ENCODE peak calls at places on chromosomes 1 and 21, in six cellular contexts. V is A549, L is HCT116, O is GM23338, Y is K562, N is Panc1. D is an unnamed sample.

GRCh38 chr1:55214903-55215193 is 316 bp downstream of the USP24 start:
- DNase-seq in V (peak), L (no peak), O (peak), Y (peak), N (no peak), D (peak)

GRCh38 chr1:65209005-65209885 is 61.2 kb downstream of the AK4 start:
- DNase-seq in V (peak), L (peak), O (peak), Y (peak), N (peak), D (peak)

GRCh38 chr1:207867136-207868081 is 43.5 kb downstream of the CD34 start:
- DNase-seq in V (no peak), L (no peak), O (no peak), Y (no peak), N (no peak), D (no peak)

GRCh38 chr1:70504821-70505193 is 93.7 kb downstream of the CTH start:
- DNase-seq in V (no peak), L (no peak), O (no peak), Y (no peak), N (no peak), D (no peak)

GRCh38 chr1:46246548-46247432 is 773 bp upstream of the RAD54L start:
- DNase-seq in V (no peak), L (no peak), O (peak), Y (peak), N (no peak), D (peak)

GRCh38 chr1:54013393-54014008 is 4.5 kb downstream of the LDLRAD1 start:
- DNase-seq in V (no peak), L (no peak), O (peak), Y (no peak), N (no peak), D (no peak)

GRCh38 chr1:186482661-186483255 is 21.8 kb upstream of the PDC start:
- DNase-seq in V (peak), L (peak), O (peak), Y (peak), N (peak), D (peak)

GRCh38 chr1:110174961-110175360 is 24.7 kb downstream of the SLC6A17 start:
- DNase-seq in V (no peak), L (no peak), O (no peak), Y (no peak), N (no peak), D (no peak)

GRCh38 chr21:39452965-39453332 is 1.2 kb downstream of the SH3BGR start:
- DNase-seq in V (no peak), L (no peak), O (no peak), Y (no peak), N (no peak), D (no peak)

GRCh38 chr1:21909787-21910503 is 27.2 kb downstream of the HSPG2 start:
- DNase-seq in V (no peak), L (no peak), O (peak), Y (peak), N (no peak), D (peak)

GRCh38 chr1:77024500-77024899 is 157.2 kb downstream of the ST6GALNAC5 start:
- DNase-seq in V (no peak), L (no peak), O (peak), Y (no peak), N (no peak), D (no peak)

GRCh38 chr1:56448937-56449336 is 130.4 kb downstream of the PLPP3 start:
- DNase-seq in V (peak), L (no peak), O (no peak), Y (no peak), N (no peak), D (no peak)

GRCh38 chr1:25538165-25538860 is 5.1 kb upstream of the LDLRAP1 start:
- DNase-seq in V (peak), L (no peak), O (no peak), Y (no peak), N (no peak), D (no peak)

GRCh38 chr1:21634481-21635137 is 34.5 kb downstream of the RAP1GAP start:
- DNase-seq in V (peak), L (no peak), O (no peak), Y (no peak), N (no peak), D (no peak)

GRCh38 chr1:70140894-70141293 is 64.5 kb downstream of the LRRC40 start:
- DNase-seq in V (no peak), L (no peak), O (peak), Y (no peak), N (no peak), D (no peak)

GRCh38 chr1:189851806-189852367 is 625.8 kb downstream of the BRINP3 start:
- DNase-seq in V (no peak), L (no peak), O (no peak), Y (no peak), N (no peak), D (no peak)

GRCh38 chr1:167555971-167556714 is 2.6 kb upstream of the CREG1 start:
- DNase-seq in V (peak), L (peak), O (peak), Y (peak), N (peak), D (peak)
- TF ChIP-seq REST in V (no peak), L (no peak), O (no peak), Y (no peak), N (no peak), D (no peak)

DNA sequence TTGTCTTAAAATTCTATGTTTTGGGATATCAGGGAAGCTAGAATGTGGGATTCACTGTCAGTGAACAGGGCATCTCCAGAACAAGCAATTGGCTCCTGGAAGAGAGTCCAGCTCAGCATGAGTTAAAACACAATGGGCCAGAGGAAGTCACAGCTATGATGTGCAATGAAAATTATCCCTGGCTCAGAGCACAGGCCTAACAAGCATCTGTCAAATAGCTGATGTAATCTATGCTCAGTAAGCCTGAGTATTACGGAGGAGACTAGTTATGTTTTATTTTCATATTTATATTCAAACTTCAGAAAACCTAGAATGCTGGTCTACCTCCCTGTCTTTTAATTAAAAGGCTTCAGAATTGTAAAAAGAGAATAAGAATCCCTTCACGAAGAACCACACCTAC is 41.6 kb downstream of the PARP1 start:
- DNase-seq in V (no peak), L (no peak), O (no peak), Y (no peak), N (no peak), D (no peak)
- TF ChIP-seq REST in V (no peak), L (no peak), O (no peak), Y (no peak), N (no peak), D (no peak)

GRCh38 chr1:227747382-227747781 is 12.1 kb downstream of the SNAP47 start:
- DNase-seq in V (no peak), L (no peak), O (no peak), Y (no peak), N (no peak), D (no peak)

GRCh38 chr1:227749916-227750710 is 14.9 kb downstream of the SNAP47 start:
- DNase-seq in V (no peak), L (no peak), O (no peak), Y (no peak), N (no peak), D (no peak)

GRCh38 chr1:227748496-227749182 is 13.4 kb downstream of the SNAP47 start:
- DNase-seq in V (no peak), L (no peak), O (no peak), Y (peak), N (no peak), D (no peak)

GRCh38 chr1:227747948-227748495 is 12.8 kb downstream of the SNAP47 start:
- DNase-seq in V (no peak), L (no peak), O (no peak), Y (no peak), N (no peak), D (no peak)

DNA sequence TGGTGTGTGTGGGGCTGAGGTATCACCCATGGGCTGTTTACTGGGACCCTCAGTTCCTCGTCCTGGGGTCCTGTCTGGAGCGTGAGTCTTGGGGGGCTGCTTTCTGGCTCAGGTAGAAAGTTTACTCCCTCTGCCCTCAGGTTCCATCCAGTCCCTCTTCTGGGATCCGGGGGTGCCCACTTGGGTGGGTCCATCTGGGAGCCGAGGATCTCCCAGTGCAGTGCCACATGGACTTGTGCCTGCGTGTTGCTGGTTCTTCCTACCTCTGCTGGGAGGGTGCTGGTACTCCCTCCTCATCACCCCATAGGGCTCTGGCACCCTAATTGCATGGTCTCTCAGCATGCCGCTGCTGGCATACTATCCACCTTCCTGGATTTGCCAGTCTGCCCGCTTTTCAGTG is 14.0 kb downstream of the SNAP47 start:
- DNase-seq in V (no peak), L (no peak), O (no peak), Y (no peak), N (no peak), D (no peak)
- TF ChIP-seq REST in V (no peak), L (no peak), O (no peak), Y (no peak), N (no peak), D (no peak)

GRCh38 chr1:202806845-202807366 is 1.3 kb downstream of the KDM5B start:
- DNase-seq in V (peak), L (no peak), O (peak), Y (peak), N (no peak), D (peak)
- TF ChIP-seq REST in V (no peak), L (no peak), O (no peak), Y (no peak), N (no peak), D (no peak)

DNA sequence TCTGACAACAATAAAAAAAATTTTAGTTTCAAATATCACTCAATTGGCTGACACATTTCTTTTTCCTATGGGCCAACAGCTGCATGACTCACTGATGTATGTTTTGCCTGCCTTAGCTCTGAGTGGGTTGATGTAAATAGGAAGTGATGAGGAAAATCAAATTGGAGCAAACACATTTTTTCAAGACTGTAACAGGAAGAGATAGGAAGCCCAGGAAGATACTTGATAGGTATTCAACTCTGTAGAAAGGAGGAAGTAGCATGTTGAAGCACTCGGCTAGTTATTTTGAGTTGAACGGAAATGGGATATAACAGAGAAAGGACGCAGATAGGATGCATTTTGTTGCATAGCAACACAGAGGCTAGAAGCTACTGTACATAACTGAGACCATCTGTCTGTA is 168.0 kb upstream of the NR5A2 start:
- DNase-seq in V (peak), L (no peak), O (no peak), Y (no peak), N (peak), D (peak)
- TF ChIP-seq REST in V (no peak), L (no peak), O (no peak), Y (no peak), N (no peak), D (no peak)

GRCh38 chr1:172638885-172639831 is 19.7 kb upstream of the FASLG start:
- DNase-seq in V (peak), L (peak), O (no peak), Y (no peak), N (peak), D (no peak)
- TF ChIP-seq REST in V (no peak), L (no peak), O (no peak), Y (no peak), N (no peak), D (no peak)

GRCh38 chr1:228927947-228928898 is 192.9 kb downstream of the RHOU start:
- DNase-seq in V (no peak), L (no peak), O (no peak), Y (no peak), N (no peak), D (no peak)
- TF ChIP-seq REST in V (no peak), L (no peak), O (no peak), Y (no peak), N (no peak), D (no peak)